ENCODE peak calls at places on chromosome 4, in five cellular contexts. F, X, U, Q and I are unnamed samples. For H3K4me1, the result is how much of the 10 kb centered on the place peaks cover.

GRCh38 chr4:121307441-121308327 is 73.1 kb downstream of the QRFPR start:
- DNase-seq in Q (peak), U (peak), X (peak), F (no peak), I (no peak)

GRCh38 chr4:188437535-188437934 is 298.3 kb downstream of the TRIML1 start:
- DNase-seq in Q (no peak), X (no peak), F (no peak), U (no peak), I (no peak)

GRCh38 chr4:49063670-49064069 is 77.6 kb downstream of the CWH43 start:
- DNase-seq in Q (no peak), X (no peak), U (peak), F (no peak), I (no peak)

GRCh38 chr4:46999584-46999983 is 6.2 kb upstream of the GABRA4 start:
- DNase-seq in F (no peak), U (peak), X (no peak), Q (no peak), I (no peak)

GRCh38 chr4:43843501-43843900 is 605.1 kb downstream of the KCTD8 start:
- DNase-seq in U (peak), X (no peak), F (no peak), Q (peak), I (no peak)

GRCh38 chr4:19319607-19320006 is 932.1 kb upstream of the SLIT2 start:
- DNase-seq in F (no peak), U (no peak), Q (peak), X (no peak), I (no peak)

GRCh38 chr4:126757219-126757618 is 875.5 kb upstream of the INTU start:
- DNase-seq in Q (no peak), F (no peak), U (peak), X (no peak), I (no peak)

GRCh38 chr4:2695661-2696060 is 60.5 kb downstream of the TNIP2 start:
- DNase-seq in U (no peak), X (no peak), F (no peak), Q (no peak), I (no peak)

GRCh38 chr4:164438321-164438720 is 315.6 kb upstream of the SMIM31 start:
- DNase-seq in Q (no peak), X (no peak), F (no peak), U (peak), I (no peak)

GRCh38 chr4:89657931-89658700 is 178.8 kb downstream of the SNCA start:
- DNase-seq in Q (peak), U (peak), X (no peak), F (no peak), I (no peak)

GRCh38 chr4:122884504-122884903 is 37.9 kb downstream of the NUDT6 start:
- DNase-seq in U (no peak), Q (no peak), F (no peak), X (no peak), I (no peak)

DNA sequence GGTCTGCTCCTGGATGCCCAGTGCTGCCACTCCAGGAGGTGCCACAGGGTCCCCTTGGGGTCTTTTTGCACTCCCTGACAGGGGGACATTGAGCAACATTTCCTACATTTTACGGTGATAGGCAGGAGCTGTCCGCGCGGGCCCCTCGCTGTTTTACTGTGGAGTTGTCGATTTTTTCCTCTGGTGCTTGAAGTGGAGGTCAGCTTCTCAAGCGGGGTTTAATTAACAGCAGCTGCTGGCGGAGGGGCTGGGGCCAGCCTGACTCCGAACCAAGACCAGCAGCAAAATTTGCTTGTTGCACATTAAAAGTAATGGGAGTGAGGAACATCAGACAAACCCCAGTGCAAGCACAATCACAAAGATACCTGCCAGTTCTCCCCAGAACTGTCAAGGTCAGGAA is 13.2 kb upstream of the SH3TC1 start:
- DNase-seq in X (no peak), U (no peak), F (no peak), Q (no peak), I (no peak)
- H3K4me1 ChIP-seq in X (under half), U (under half), F (under half), Q (under half), I (half or more)

GRCh38 chr4:1244978-1245471 is 3.9 kb downstream of the CTBP1 start:
- DNase-seq in X (no peak), Q (no peak), F (peak), U (no peak), I (no peak)
- H3K4me1 ChIP-seq in X (under half), Q (under half), F (under half), U (under half), I (half or more)

GRCh38 chr4:118948545-118949144 is 60.0 kb downstream of the SYNPO2 start:
- DNase-seq in X (no peak), F (no peak), U (peak), Q (no peak), I (no peak)
- H3K4me1 ChIP-seq in X (under half), F (under half), U (under half), Q (under half), I (under half)

GRCh38 chr4:102826890-102827673 is at the start of gene UBE2D3:
- DNase-seq in Q (peak), F (peak), U (peak), X (peak), I (peak)

GRCh38 chr4:102826105-102826889 is 1.1 kb downstream of the UBE2D3 start:
- DNase-seq in U (no peak), F (peak), Q (peak), X (no peak), I (no peak)

GRCh38 chr4:102828497-102828808 is 1.1 kb upstream of the UBE2D3 start:
- DNase-seq in X (no peak), U (peak), Q (no peak), F (no peak), I (no peak)

GRCh38 chr4:102829803-102830202 is 2.5 kb upstream of the UBE2D3 start:
- DNase-seq in U (no peak), F (no peak), Q (no peak), X (no peak), I (no peak)

GRCh38 chr4:102827674-102828496 is 534 bp upstream of the UBE2D3 start:
- DNase-seq in F (peak), X (peak), U (peak), Q (peak), I (peak)
- H3K4me1 ChIP-seq in F (under half), X (under half), U (under half), Q (under half), I (under half)

GRCh38 chr4:42627887-42628646 is 28.8 kb downstream of the ATP8A1 start:
- DNase-seq in F (peak), Q (no peak), X (no peak), U (no peak), I (no peak)
- H3K4me1 ChIP-seq in F (under half), Q (under half), X (under half), U (under half), I (under half)

GRCh38 chr4:8368061-8368481 is 72.5 kb downstream of the ACOX3 start:
- DNase-seq in U (no peak), X (no peak), Q (no peak), F (peak), I (peak)

GRCh38 chr4:8370106-8370787 is 70.3 kb downstream of the ACOX3 start:
- DNase-seq in F (peak), U (no peak), Q (no peak), X (no peak), I (peak)

GRCh38 chr4:8369426-8370105 is 71.0 kb downstream of the ACOX3 start:
- DNase-seq in U (no peak), F (peak), X (no peak), Q (no peak), I (peak)

GRCh38 chr4:8370835-8371234 is 69.7 kb downstream of the ACOX3 start:
- DNase-seq in U (no peak), X (no peak), F (peak), Q (no peak), I (peak)

DNA sequence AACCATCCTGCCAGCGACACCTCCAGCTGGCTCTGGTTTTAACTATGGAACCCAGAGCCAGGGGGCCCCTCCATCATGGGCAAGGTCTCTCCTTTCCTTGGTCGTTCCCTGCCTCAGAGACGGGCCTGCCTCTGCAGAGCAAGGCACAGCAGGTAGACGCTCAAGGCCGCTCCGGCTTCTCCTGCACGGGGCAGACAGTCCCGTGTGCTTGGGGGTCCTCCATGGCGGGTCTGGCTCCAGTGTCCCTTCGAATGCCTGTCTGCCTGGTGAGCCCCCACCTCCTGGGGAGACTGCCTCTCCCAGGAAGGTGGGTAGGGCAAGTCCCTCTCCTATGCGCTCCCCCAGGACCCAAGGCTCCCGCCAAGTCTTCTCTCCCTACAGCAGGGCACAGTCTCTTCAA is 71.5 kb downstream of the ACOX3 start:
- DNase-seq in Q (no peak), U (no peak), X (no peak), F (peak), I (peak)
- H3K4me1 ChIP-seq in Q (under half), U (under half), X (under half), F (under half), I (under half)